ENCODE peak calls at places on chromosomes 2 and 18, in five cellular contexts. One of them, this sample, is unnamed.

GRCh38 chr2:177239934-177240600 is 24.5 kb downstream of the NFE2L2 start:
- DNase-seq in AG04450: no peak
- DNase-seq in GM10248: no peak
- DNase-seq in neural crest cell: no peak
- DNase-seq in T-helper 2 cell: no peak
- DNase-seq in this sample: no peak

GRCh38 chr2:31522742-31523141 is 58.0 kb downstream of the SRD5A2 start:
- DNase-seq in AG04450: no peak
- DNase-seq in GM10248: no peak
- DNase-seq in neural crest cell: no peak
- DNase-seq in T-helper 2 cell: no peak
- DNase-seq in this sample: no peak

GRCh38 chr2:46803911-46804670 is 111.5 kb downstream of the MCFD2 start:
- DNase-seq in AG04450: peak
- DNase-seq in GM10248: peak
- DNase-seq in neural crest cell: no peak
- DNase-seq in T-helper 2 cell: no peak
- DNase-seq in this sample: no peak

GRCh38 chr2:130727286-130727924 is 1.5 kb upstream of the GPR148 start:
- DNase-seq in AG04450: no peak
- DNase-seq in GM10248: peak
- DNase-seq in neural crest cell: peak
- DNase-seq in T-helper 2 cell: peak
- DNase-seq in this sample: peak

GRCh38 chr2:20071397-20072383 is 20.3 kb upstream of the LAPTM4A start:
- DNase-seq in AG04450: peak
- DNase-seq in GM10248: no peak
- DNase-seq in neural crest cell: no peak
- DNase-seq in T-helper 2 cell: no peak
- DNase-seq in this sample: no peak

GRCh38 chr2:55490554-55490953 is 29.0 kb upstream of the CFAP36 start:
- DNase-seq in AG04450: peak
- DNase-seq in GM10248: no peak
- DNase-seq in neural crest cell: no peak
- DNase-seq in T-helper 2 cell: no peak
- DNase-seq in this sample: no peak

GRCh38 chr18:8699948-8700347 is 5.4 kb upstream of the MTCL1 start:
- DNase-seq in AG04450: no peak
- DNase-seq in GM10248: no peak
- DNase-seq in neural crest cell: no peak
- DNase-seq in T-helper 2 cell: no peak
- DNase-seq in this sample: no peak

GRCh38 chr2:108946442-108946841 is 42.6 kb downstream of the EDAR start:
- DNase-seq in AG04450: no peak
- DNase-seq in GM10248: no peak
- DNase-seq in neural crest cell: no peak
- DNase-seq in T-helper 2 cell: no peak
- DNase-seq in this sample: no peak

GRCh38 chr2:142857247-142858154 is 20.0 kb upstream of the KYNU start:
- DNase-seq in AG04450: no peak
- DNase-seq in GM10248: no peak
- DNase-seq in neural crest cell: no peak
- DNase-seq in T-helper 2 cell: no peak
- DNase-seq in this sample: no peak

GRCh38 chr2:111099402-111099801 is 21.3 kb upstream of the BCL2L11 start:
- DNase-seq in AG04450: no peak
- DNase-seq in GM10248: no peak
- DNase-seq in neural crest cell: peak
- DNase-seq in T-helper 2 cell: no peak
- DNase-seq in this sample: no peak

GRCh38 chr2:101418704-101419663 is 31.7 kb upstream of the CREG2 start:
- DNase-seq in AG04450: peak
- DNase-seq in GM10248: peak
- DNase-seq in neural crest cell: peak
- DNase-seq in T-helper 2 cell: peak
- DNase-seq in this sample: no peak

GRCh38 chr2:215728504-215729065 is 284.8 kb downstream of the MREG start:
- DNase-seq in AG04450: peak
- DNase-seq in GM10248: peak
- DNase-seq in neural crest cell: no peak
- DNase-seq in T-helper 2 cell: no peak
- DNase-seq in this sample: no peak

GRCh38 chr2:219724628-219725027 is 97.2 kb downstream of the SLC4A3 start:
- DNase-seq in AG04450: peak
- DNase-seq in GM10248: no peak
- DNase-seq in neural crest cell: no peak
- DNase-seq in T-helper 2 cell: no peak
- DNase-seq in this sample: no peak

GRCh38 chr2:168571061-168571460 is 115.0 kb downstream of the CERS6 start:
- DNase-seq in AG04450: no peak
- DNase-seq in GM10248: no peak
- DNase-seq in neural crest cell: no peak
- DNase-seq in T-helper 2 cell: no peak
- DNase-seq in this sample: no peak

GRCh38 chr2:236375973-236376476 is 111.8 kb upstream of the ASB18 start:
- DNase-seq in AG04450: no peak
- DNase-seq in GM10248: no peak
- DNase-seq in neural crest cell: no peak
- DNase-seq in T-helper 2 cell: no peak
- DNase-seq in this sample: no peak

GRCh38 chr2:12005886-12006681 is 259.7 kb downstream of the LPIN1 start:
- DNase-seq in AG04450: no peak
- DNase-seq in GM10248: peak
- DNase-seq in neural crest cell: no peak
- DNase-seq in T-helper 2 cell: peak
- DNase-seq in this sample: no peak

GRCh38 chr2:54979645-54980044 is 70.6 kb downstream of the RTN4 start:
- DNase-seq in AG04450: no peak
- DNase-seq in GM10248: no peak
- DNase-seq in neural crest cell: no peak
- DNase-seq in T-helper 2 cell: no peak
- DNase-seq in this sample: no peak

GRCh38 chr18:9732031-9732430 is 23.9 kb downstream of the RAB31 start:
- DNase-seq in AG04450: no peak
- DNase-seq in GM10248: no peak
- DNase-seq in neural crest cell: no peak
- DNase-seq in T-helper 2 cell: no peak
- DNase-seq in this sample: no peak